ENCODE peak calls at places on chromosomes 4 and X, in eight cellular contexts. H is GM12878, T is SK-N-MC, R is GM23338, Y is HL-60, B is endothelial cell of umbilical vein, O is transverse colon, G is SK-N-SH. U is an unnamed sample.

GRCh38 chr4:90181644-90182043 is 54.5 kb downstream of the CCSER1 start:
- DNase-seq in H (no peak), T (no peak), R (no peak), Y (no peak), B (no peak), O (no peak), G (no peak), U (no peak)

GRCh38 chr4:83490876-83491450 is 6.1 kb upstream of the ABRAXAS1 start:
- DNase-seq in H (no peak), T (no peak), R (peak; percentile 64), Y (peak; percentile 44), B (peak; percentile 33), O (no peak), G (peak; percentile 64), U (no peak)

GRCh38 chr4:137203601-137204000 is 328.7 kb downstream of the PCDH18 start:
- DNase-seq in H (no peak), T (no peak), R (no peak), Y (no peak), B (no peak), O (no peak), G (no peak), U (no peak)

GRCh38 chr4:149574973-149575372 is 240.7 kb downstream of the IQCM start:
- DNase-seq in H (peak; percentile 28), T (no peak), R (no peak), Y (no peak), B (no peak), O (no peak), G (no peak), U (no peak)

GRCh38 chr4:1351854-1352633 is 5.0 kb downstream of the UVSSA start:
- DNase-seq in H (peak; percentile 20), T (no peak), R (peak; percentile 96), Y (peak; percentile 64), B (peak; percentile 63), O (peak; percentile 93), G (peak; percentile 91), U (peak; percentile 86)

GRCh38 chrX:40176979-40177430 is 79.2 kb upstream of the BCOR start:
- DNase-seq in H (no peak), T (no peak), R (peak; percentile 26), Y (peak; percentile 29), B (peak; percentile 20), O (no peak), G (peak; percentile 65), U (no peak)

GRCh38 chr4:81084029-81084428 is 53.5 kb downstream of the BMP3 start:
- DNase-seq in H (no peak), T (no peak), R (no peak), Y (no peak), B (no peak), O (no peak), G (no peak), U (peak; percentile 10)

GRCh38 chr4:168587326-168588125 is 90.7 kb downstream of the PALLD start:
- DNase-seq in H (no peak), T (no peak), R (no peak), Y (no peak), B (no peak), O (no peak), G (no peak), U (peak; percentile 65)

GRCh38 chr4:148375581-148375980 is 66.6 kb downstream of the NR3C2 start:
- DNase-seq in H (no peak), T (no peak), R (no peak), Y (no peak), B (no peak), O (no peak), G (no peak), U (no peak)

GRCh38 chr4:125985856-125986255 is 671.1 kb downstream of the FAT4 start:
- DNase-seq in H (peak; percentile 23), T (no peak), R (peak; percentile 88), Y (no peak), B (no peak), O (no peak), G (no peak), U (no peak)

GRCh38 chr4:117481742-117482141 is 396.4 kb upstream of the TRAM1L1 start:
- DNase-seq in H (no peak), T (no peak), R (no peak), Y (no peak), B (no peak), O (no peak), G (no peak), U (no peak)

GRCh38 chr4:87865960-87866598 is 33.3 kb downstream of the MEPE start:
- DNase-seq in H (no peak), T (no peak), R (peak; percentile 80), Y (no peak), B (no peak), O (no peak), G (no peak), U (no peak)

GRCh38 chr4:81506731-81507130 is 35.0 kb upstream of the RASGEF1B start:
- DNase-seq in H (peak; percentile 33), T (no peak), R (no peak), Y (no peak), B (no peak), O (no peak), G (no peak), U (no peak)

GRCh38 chr4:31545330-31545729 is 825.2 kb downstream of the PCDH7 start:
- DNase-seq in H (no peak), T (no peak), R (no peak), Y (no peak), B (no peak), O (no peak), G (no peak), U (no peak)

GRCh38 chrX:17860179-17860780 is 818 bp downstream of the RAI2 start:
- DNase-seq in H (no peak), T (no peak), R (peak; percentile 37), Y (no peak), B (peak; percentile 1), O (no peak), G (peak; percentile 54), U (peak; percentile 4)

GRCh38 chrX:154649864-154650510 is 3.4 kb downstream of the CTAG2 start:
- DNase-seq in H (no peak), T (no peak), R (no peak), Y (no peak), B (no peak), O (no peak), G (no peak), U (no peak)

GRCh38 chr4:5843573-5844239 is 49.2 kb downstream of the CRMP1 start:
- DNase-seq in H (no peak), T (no peak), R (no peak), Y (no peak), B (no peak), O (no peak), G (no peak), U (no peak)

GRCh38 chr4:5842456-5842855 is 50.4 kb downstream of the CRMP1 start:
- DNase-seq in H (no peak), T (no peak), R (no peak), Y (no peak), B (no peak), O (no peak), G (no peak), U (no peak)

GRCh38 chr4:5836943-5837342 is 55.9 kb downstream of the CRMP1 start:
- DNase-seq in H (no peak), T (no peak), R (no peak), Y (no peak), B (no peak), O (no peak), G (no peak), U (no peak)

GRCh38 chr4:5839332-5839731 is 53.6 kb downstream of the CRMP1 start:
- DNase-seq in H (no peak), T (no peak), R (no peak), Y (no peak), B (no peak), O (no peak), G (no peak), U (no peak)

GRCh38 chr4:5839751-5840674 is 52.9 kb downstream of the CRMP1 start:
- DNase-seq in H (no peak), T (no peak), R (no peak), Y (no peak), B (no peak), O (peak; percentile 29), G (no peak), U (no peak)
- TF ChIP-seq POLR2AphosphoS5 in H (no peak), T (no peak), R (no peak), Y (no peak), B (no peak), O (peak; percentile 53), G (no peak), U (peak; percentile 23)

DNA sequence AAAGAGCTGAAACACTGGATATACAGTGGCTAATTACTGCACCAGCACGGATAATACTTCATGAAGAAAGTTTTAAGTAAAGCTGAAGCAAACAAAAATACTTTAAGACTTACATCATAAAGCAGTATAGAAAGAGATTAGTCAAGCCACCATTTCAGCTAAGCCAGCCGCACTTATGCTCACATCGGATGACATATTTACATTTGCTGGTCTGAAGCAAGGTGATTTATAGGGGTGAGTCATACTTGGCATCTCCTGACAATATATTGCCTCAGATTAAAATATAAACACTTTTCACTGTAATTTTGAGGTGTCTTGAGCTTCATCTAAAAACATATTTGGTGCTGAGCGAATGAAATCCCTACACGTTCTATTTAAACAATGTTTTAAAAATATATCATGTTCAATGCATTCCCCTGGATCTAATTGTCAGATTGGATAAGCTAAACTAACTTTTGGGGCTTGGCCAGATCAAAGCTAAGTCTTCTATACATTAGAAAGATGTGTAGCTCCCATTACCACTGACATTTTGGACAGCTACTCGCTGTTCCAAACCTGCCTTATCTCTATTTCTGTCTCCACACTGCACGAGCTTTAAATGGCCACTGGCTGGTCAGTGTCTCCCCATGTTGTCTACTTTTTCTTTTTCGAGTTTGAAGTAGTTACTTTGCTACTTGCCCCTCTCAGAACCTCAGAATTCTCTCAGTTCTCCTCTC is 103.2 kb downstream of the VCX2 start:
- DNase-seq in H (no peak), T (no peak), R (no peak), Y (no peak), B (no peak), O (no peak), G (no peak), U (no peak)
- TF ChIP-seq POLR2AphosphoS5 in H (no peak), T (no peak), R (no peak), Y (no peak), B (no peak), O (no peak), G (no peak), U (no peak)

DNA sequence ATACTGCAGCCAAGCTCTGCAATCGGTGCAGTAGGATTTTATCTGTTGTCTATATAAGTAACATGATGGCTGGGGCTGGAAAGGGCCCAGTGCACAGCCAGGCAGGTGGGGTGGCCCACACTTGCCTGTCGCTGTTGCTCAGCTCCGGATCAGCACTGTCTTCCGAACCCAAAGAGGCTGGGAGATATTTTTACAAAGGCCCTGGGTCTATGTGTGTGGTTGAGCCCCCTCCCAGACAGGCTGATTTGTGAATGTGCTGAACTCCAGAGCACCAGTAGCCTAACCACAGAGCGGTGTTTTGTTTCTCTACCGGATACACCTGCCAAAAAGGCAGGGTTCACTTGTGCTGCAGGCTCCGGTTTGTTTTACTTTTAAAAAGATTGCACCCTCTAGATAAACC is 33.5 kb upstream of the CHRNA9 start:
- DNase-seq in H (peak; percentile 85), T (no peak), R (no peak), Y (no peak), B (no peak), O (peak; percentile 64), G (no peak), U (no peak)
- TF ChIP-seq POLR2AphosphoS5 in H (peak; percentile 55), T (no peak), R (no peak), Y (peak; percentile 54), B (no peak), O (peak; percentile 21), G (no peak), U (no peak)

DNA sequence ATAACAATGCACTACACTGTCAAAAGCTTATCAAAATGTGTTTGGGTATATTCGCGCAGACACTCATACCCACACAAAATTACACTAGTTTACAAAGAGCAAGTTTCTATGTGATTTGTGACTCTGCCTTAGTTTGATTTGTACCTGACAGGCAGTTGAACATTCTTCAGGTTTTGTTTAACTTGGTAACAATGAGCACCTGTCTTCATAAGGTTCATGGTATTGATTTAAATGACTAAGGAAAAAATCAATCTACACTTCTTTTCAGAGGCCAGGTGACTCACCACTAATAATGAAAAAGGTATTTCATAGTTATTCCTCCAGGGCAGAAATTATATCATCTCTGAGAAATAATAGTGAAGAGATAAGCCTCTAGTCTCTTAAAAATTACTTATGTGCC is 1114.6 kb upstream of the AGA start:
- DNase-seq in H (no peak), T (no peak), R (no peak), Y (no peak), B (no peak), O (no peak), G (no peak), U (no peak)
- TF ChIP-seq POLR2AphosphoS5 in H (no peak), T (no peak), R (no peak), Y (no peak), B (no peak), O (no peak), G (no peak), U (no peak)

U was measured in prostate gland.